ENCODE peak calls at places on chromosomes 12 and 14, in ten cellular contexts. F is left lung, O is foreskin fibroblast, C is mammary epithelial cell, N is prostate gland, H is Panc1, I is nephron progenitor cell, V is WTC11, A is right atrium auricular region, M is tibial artery. G is an unnamed sample.

GRCh38 chr12:716506-716905 is 35.9 kb upstream of the WNK1 start:
- DNase-seq in C (no peak), A (peak), O (no peak), I (no peak), H (no peak), F (no peak), N (no peak), V (no peak), M (no peak), G (no peak)

GRCh38 chr14:61749867-61750266 is 12.4 kb upstream of the SNAPC1 start:
- DNase-seq in C (no peak), V (no peak), M (no peak), F (no peak), H (no peak), A (no peak), N (no peak), O (no peak), I (no peak), G (no peak)

GRCh38 chr14:106055257-106055656 is 528.9 kb downstream of the TMEM121 start:
- DNase-seq in M (no peak), O (no peak), C (no peak), H (no peak), F (no peak), A (no peak), N (no peak), V (no peak), I (no peak), G (no peak)

GRCh38 chr14:30275604-30276003 is 283.4 kb upstream of the G2E3 start:
- DNase-seq in I (no peak), A (no peak), O (no peak), M (no peak), V (no peak), F (no peak), C (no peak), N (no peak), H (no peak), G (no peak)

GRCh38 chr14:101027291-101027690 is 123.8 kb upstream of the RTL1 start:
- DNase-seq in V (no peak), H (no peak), M (no peak), N (no peak), O (no peak), I (no peak), F (no peak), A (no peak), C (no peak), G (no peak)

GRCh38 chr14:73230051-73230450 is 7.3 kb upstream of the PAPLN start:
- DNase-seq in A (no peak), H (no peak), F (no peak), V (no peak), N (no peak), O (no peak), I (no peak), M (no peak), C (no peak), G (no peak)

GRCh38 chr12:117766008-117766407 is 202.8 kb downstream of the KSR2 start:
- DNase-seq in I (no peak), A (no peak), O (no peak), M (no peak), N (no peak), C (no peak), V (no peak), H (no peak), F (no peak), G (no peak)

GRCh38 chr12:121968880-121969279 is 50.5 kb downstream of the CFAP251 start:
- DNase-seq in I (no peak), N (no peak), C (no peak), V (no peak), F (no peak), A (no peak), H (no peak), O (no peak), M (peak), G (no peak)

GRCh38 chr14:60275932-60276331 is 26.9 kb downstream of the PPM1A start:
- DNase-seq in F (no peak), M (no peak), N (no peak), I (no peak), C (no peak), V (no peak), A (no peak), H (no peak), O (no peak), G (no peak)

GRCh38 chr14:39265032-39265431 is 31.3 kb downstream of the MIA2 start:
- DNase-seq in V (no peak), F (no peak), H (no peak), C (peak), N (no peak), O (peak), M (no peak), A (no peak), I (no peak), G (no peak)

GRCh38 chr14:65696801-65697200 is 284.3 kb downstream of the FUT8 start:
- DNase-seq in H (no peak), N (no peak), M (no peak), V (no peak), O (no peak), C (no peak), I (no peak), A (no peak), F (no peak), G (no peak)

GRCh38 chr12:66552753-66553152 is 126.1 kb downstream of the GRIP1 start:
- DNase-seq in M (no peak), V (no peak), F (no peak), C (peak), H (no peak), O (no peak), N (no peak), A (no peak), I (no peak), G (no peak)

GRCh38 chr12:66550626-66551025 is 128.2 kb downstream of the GRIP1 start:
- DNase-seq in C (no peak), H (no peak), V (no peak), M (no peak), I (no peak), O (no peak), F (no peak), N (no peak), A (no peak), G (no peak)

GRCh38 chr12:66555113-66555512 is 123.8 kb downstream of the GRIP1 start:
- DNase-seq in F (no peak), C (peak), N (no peak), A (no peak), I (no peak), V (no peak), M (no peak), H (no peak), O (no peak), G (no peak)
- TF ChIP-seq CTCF in F (no peak), C (peak), N (no peak), A (no peak), I (no peak), V (no peak), M (no peak), H (no peak), O (no peak), G (no peak)

GRCh38 chr14:76309572-76310551 is 66.1 kb upstream of the ESRRB start:
- DNase-seq in O (no peak), H (no peak), I (peak), F (no peak), V (peak), M (no peak), N (no peak), C (no peak), A (no peak), G (no peak)
- TF ChIP-seq CTCF in O (no peak), H (no peak), I (peak), F (no peak), V (no peak), M (peak), N (no peak), C (no peak), A (peak), G (no peak)

GRCh38 chr14:78790262-78790661 is 620.1 kb downstream of the NRXN3 start:
- DNase-seq in F (no peak), I (no peak), C (no peak), H (no peak), M (no peak), O (no peak), N (no peak), A (no peak), V (no peak), G (no peak)
- TF ChIP-seq CTCF in F (no peak), I (no peak), C (no peak), H (peak), M (no peak), O (no peak), N (no peak), A (no peak), V (no peak), G (no peak)

GRCh38 chr14:70254476-70254961 is 65.8 kb upstream of the SLC8A3 start:
- DNase-seq in N (peak), O (peak), V (peak), A (no peak), I (peak), M (no peak), F (peak), C (peak), H (no peak), G (no peak)

GRCh38 chr14:70259420-70259819 is 70.7 kb upstream of the SLC8A3 start:
- DNase-seq in O (no peak), M (no peak), V (no peak), H (no peak), F (no peak), A (no peak), I (no peak), N (no peak), C (no peak), G (no peak)

GRCh38 chr14:70257526-70257925 is 68.8 kb upstream of the SLC8A3 start:
- DNase-seq in A (no peak), O (no peak), V (peak), I (no peak), M (no peak), C (peak), N (no peak), F (no peak), H (peak), G (no peak)
- TF ChIP-seq CTCF in A (peak), O (no peak), V (peak), I (no peak), M (no peak), C (peak), N (no peak), F (no peak), H (peak), G (no peak)

DNA sequence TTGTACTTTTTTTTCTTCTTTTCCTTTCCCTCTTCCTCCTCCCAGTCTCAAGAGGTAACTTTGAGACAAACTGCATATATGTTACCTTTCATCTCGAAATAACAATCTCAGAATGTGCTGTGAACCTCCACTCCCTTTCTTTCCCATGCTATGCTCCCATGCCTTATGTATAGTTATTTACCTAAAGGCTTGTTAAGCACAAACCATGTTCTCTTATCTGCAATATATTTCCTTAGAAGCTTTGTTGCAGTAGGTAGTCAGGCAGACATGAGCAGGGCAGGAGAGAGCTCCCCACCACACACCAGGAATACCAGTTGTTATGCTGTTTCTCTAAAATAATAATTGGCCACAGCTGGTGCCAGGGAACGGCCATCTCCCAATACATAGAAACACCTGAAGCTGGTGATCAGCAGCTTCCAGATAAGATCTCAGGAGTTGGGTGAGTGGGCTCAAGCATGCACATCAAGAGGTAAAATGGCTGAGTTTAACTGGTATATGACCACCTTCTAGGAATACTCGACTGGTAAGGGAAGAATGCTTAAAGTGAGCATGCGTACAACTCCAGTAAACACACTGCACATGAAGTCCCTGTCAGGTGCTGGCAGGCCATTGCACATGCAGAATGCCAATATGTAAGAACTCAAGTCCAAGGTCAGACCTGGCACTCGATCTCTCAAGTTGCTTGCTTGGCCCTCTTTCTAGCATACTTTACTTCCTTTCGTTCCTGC is 14.8 kb upstream of the DHRS2 start:
- DNase-seq in H (no peak), I (no peak), A (peak), F (no peak), M (no peak), V (no peak), N (no peak), O (no peak), C (no peak), G (no peak)
- TF ChIP-seq CTCF in H (no peak), I (no peak), A (no peak), F (no peak), M (no peak), V (no peak), N (no peak), O (no peak), C (no peak), G (no peak)

GRCh38 chr12:120496353-120497340 is 734 bp downstream of the DYNLL1 start:
- DNase-seq in M (peak), N (peak), O (peak), C (peak), I (peak), H (no peak), F (peak), V (peak), A (peak), G (no peak)
- TF ChIP-seq CTCF in M (no peak), N (no peak), O (no peak), C (no peak), I (no peak), H (no peak), F (no peak), V (no peak), A (peak), G (no peak)

GRCh38 chr12:113778432-113779128 is 187.5 kb downstream of the RBM19 start:
- DNase-seq in N (no peak), M (no peak), I (no peak), A (no peak), C (no peak), F (no peak), V (no peak), H (no peak), O (no peak), G (no peak)

GRCh38 chr12:113776536-113776935 is 189.6 kb downstream of the RBM19 start:
- DNase-seq in F (no peak), C (no peak), H (no peak), I (no peak), V (no peak), O (no peak), A (no peak), M (no peak), N (no peak), G (no peak)

GRCh38 chr12:113774526-113774925 is 191.6 kb downstream of the RBM19 start:
- DNase-seq in H (no peak), I (no peak), F (no peak), C (no peak), V (no peak), N (no peak), O (no peak), A (no peak), M (no peak), G (no peak)

GRCh38 chr12:113779774-113780173 is 186.4 kb downstream of the RBM19 start:
- DNase-seq in C (no peak), V (no peak), M (no peak), N (no peak), O (no peak), F (no peak), H (no peak), I (no peak), A (no peak), G (no peak)

GRCh38 chr12:113777751-113778150 is 188.4 kb downstream of the RBM19 start:
- DNase-seq in H (no peak), A (no peak), O (no peak), M (no peak), F (no peak), N (no peak), C (no peak), I (no peak), V (no peak), G (no peak)
- TF ChIP-seq CTCF in H (no peak), A (no peak), O (no peak), M (no peak), F (no peak), N (no peak), C (no peak), I (no peak), V (no peak), G (no peak)

DNA sequence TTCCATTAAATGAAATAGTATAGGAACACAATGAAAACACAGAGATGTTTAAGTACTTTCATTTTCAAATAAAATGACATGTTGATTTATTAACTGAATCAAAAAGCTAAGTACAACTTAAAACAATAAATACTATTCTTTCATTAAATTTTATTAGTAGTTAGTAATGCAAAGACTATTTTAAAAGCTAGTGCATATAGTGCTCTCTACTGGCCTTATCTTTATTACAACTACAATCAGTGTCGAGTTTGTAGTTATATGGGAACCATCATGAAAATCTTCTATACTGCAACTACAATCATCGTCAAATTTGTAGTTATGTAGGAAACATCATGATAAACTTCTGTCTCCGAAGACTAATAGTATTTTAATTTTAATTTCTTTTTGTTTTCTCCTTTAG is 8.9 kb upstream of the LIN7A start:
- DNase-seq in H (no peak), C (no peak), O (no peak), F (no peak), V (no peak), N (no peak), I (no peak), M (no peak), A (no peak), G (no peak)
- TF ChIP-seq CTCF in H (no peak), C (no peak), O (no peak), F (no peak), V (no peak), N (no peak), I (no peak), M (no peak), A (peak), G (no peak)

G was measured in activated B cell treated with CpG ODN at 0.5 μM for 24 hours.